ENCODE peak calls at places on chromosomes 12 and 14, in four cellular contexts. K is Karpas-422, J is cardiac fibroblast, R is epithelial cell of esophagus. S is an unnamed sample.

GRCh38 chr12:26870491-26871419 is 37.8 kb upstream of the ITPR2 start:
- DNase-seq in K (no peak), R (peak; percentile 78), J (peak; percentile 91), S (no peak)

GRCh38 chr14:61730756-61731373 is 31.4 kb upstream of the SNAPC1 start:
- DNase-seq in K (peak; percentile 76), J (no peak), R (no peak), S (no peak)

GRCh38 chr12:120224304-120225199 is 23.6 kb upstream of the RPLP0 start:
- DNase-seq in J (peak; percentile 31), R (peak; percentile 53), K (no peak), S (no peak)

GRCh38 chr12:96350982-96351381 is 49.3 kb downstream of the CDK17 start:
- DNase-seq in R (no peak), K (no peak), J (no peak), S (no peak)

GRCh38 chr12:74906224-74906623 is 303.4 kb downstream of the KCNC2 start:
- DNase-seq in R (no peak), K (peak; percentile 57), J (no peak), S (no peak)

GRCh38 chr12:130835436-130835835 is 3.6 kb downstream of the STX2 start:
- DNase-seq in J (no peak), K (no peak), R (no peak), S (no peak)

GRCh38 chr14:29576997-29577396 is 350.6 kb downstream of the PRKD1 start:
- DNase-seq in R (no peak), K (no peak), J (no peak), S (no peak)

GRCh38 chr14:86852530-86852929 is 1140.5 kb downstream of the GALC start:
- DNase-seq in K (no peak), J (peak; percentile 5), R (no peak), S (no peak)

GRCh38 chr12:56635539-56636117 is 5.5 kb upstream of the BAZ2A start:
- DNase-seq in K (no peak), R (no peak), J (no peak), S (no peak)

GRCh38 chr12:109165599-109165998 is 49.2 kb downstream of the ACACB start:
- DNase-seq in R (peak; percentile 52), K (no peak), J (no peak), S (no peak)

GRCh38 chr14:52014601-52015267 is 25.4 kb downstream of the RTRAF start:
- DNase-seq in R (no peak), K (no peak), J (no peak), S (no peak)

GRCh38 chr12:58176296-58176869 is 235.0 kb downstream of the ATP23 start:
- DNase-seq in K (peak; percentile 65), R (peak; percentile 36), J (peak; percentile 55), S (no peak)

GRCh38 chr14:79581912-79582576 is 629.3 kb downstream of the DIO2 start:
- DNase-seq in R (peak; percentile 35), J (no peak), K (no peak), S (no peak)

GRCh38 chr12:29733060-29733459 is 50.7 kb downstream of the TMTC1 start:
- DNase-seq in K (no peak), R (peak; percentile 80), J (no peak), S (no peak)

GRCh38 chr12:93707836-93708235 is 30.7 kb downstream of the CRADD start:
- DNase-seq in J (no peak), K (no peak), R (peak; percentile 75), S (no peak)

GRCh38 chr14:105876829-105877228 is 350.4 kb downstream of the TMEM121 start:
- DNase-seq in J (no peak), K (no peak), R (no peak), S (no peak)

GRCh38 chr12:24944598-24944975 is 4.3 kb downstream of the BCAT1 start:
- DNase-seq in K (no peak), R (no peak), J (no peak), S (no peak)

GRCh38 chr12:24947541-24948451 is 1.1 kb downstream of the BCAT1 start:
- DNase-seq in K (peak; percentile 64), R (no peak), J (no peak), S (no peak)

GRCh38 chr12:24945039-24945438 is 3.9 kb downstream of the BCAT1 start:
- DNase-seq in K (no peak), J (no peak), R (peak; percentile 42), S (no peak)

GRCh38 chr12:24943947-24944597 is 4.8 kb downstream of the BCAT1 start:
- DNase-seq in J (no peak), R (no peak), K (no peak), S (no peak)

DNA sequence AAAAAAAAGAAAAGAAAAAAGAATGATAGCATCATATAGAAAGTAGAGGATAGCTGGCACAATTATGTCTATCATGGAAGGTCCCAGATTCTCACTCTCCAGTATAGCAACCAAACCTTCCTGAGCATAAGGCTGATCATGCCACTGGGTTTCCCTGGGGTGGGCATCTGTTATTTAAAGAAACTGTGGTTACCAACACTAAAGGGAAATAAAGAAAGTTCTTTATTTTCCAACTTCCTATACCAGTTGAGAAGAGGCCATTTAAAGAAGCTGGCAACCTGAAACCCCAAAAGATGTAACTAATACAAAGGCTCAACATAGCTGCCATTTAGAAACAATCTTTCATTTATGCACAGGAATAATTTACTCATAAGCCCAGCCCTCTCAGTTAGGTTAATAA is 3.1 kb downstream of the BCAT1 start:
- DNase-seq in R (no peak), K (no peak), J (no peak), S (no peak)
- H3K4me3 ChIP-seq in R (no peak overlapping the region), K (peak overlapping the region; percentile 81), J (peak overlapping the region; percentile 84), S (no peak overlapping the region)

GRCh38 chr14:69611264-69612013 is at the start of gene SUSD6:
- DNase-seq in R (peak; percentile 89), K (peak; percentile 99), J (peak; percentile 94), S (peak; percentile 71)

GRCh38 chr14:69612014-69612758 is 790 bp downstream of the SUSD6 start:
- DNase-seq in K (peak; percentile 87), J (peak; percentile 28), R (peak; percentile 33), S (no peak)

GRCh38 chr14:69614592-69614991 is 3.2 kb downstream of the SUSD6 start:
- DNase-seq in R (no peak), J (no peak), K (peak; percentile 96), S (no peak)

GRCh38 chr14:69612759-69613145 is 1.4 kb downstream of the SUSD6 start:
- DNase-seq in J (peak; percentile 31), K (no peak), R (peak; percentile 65), S (no peak)

DNA sequence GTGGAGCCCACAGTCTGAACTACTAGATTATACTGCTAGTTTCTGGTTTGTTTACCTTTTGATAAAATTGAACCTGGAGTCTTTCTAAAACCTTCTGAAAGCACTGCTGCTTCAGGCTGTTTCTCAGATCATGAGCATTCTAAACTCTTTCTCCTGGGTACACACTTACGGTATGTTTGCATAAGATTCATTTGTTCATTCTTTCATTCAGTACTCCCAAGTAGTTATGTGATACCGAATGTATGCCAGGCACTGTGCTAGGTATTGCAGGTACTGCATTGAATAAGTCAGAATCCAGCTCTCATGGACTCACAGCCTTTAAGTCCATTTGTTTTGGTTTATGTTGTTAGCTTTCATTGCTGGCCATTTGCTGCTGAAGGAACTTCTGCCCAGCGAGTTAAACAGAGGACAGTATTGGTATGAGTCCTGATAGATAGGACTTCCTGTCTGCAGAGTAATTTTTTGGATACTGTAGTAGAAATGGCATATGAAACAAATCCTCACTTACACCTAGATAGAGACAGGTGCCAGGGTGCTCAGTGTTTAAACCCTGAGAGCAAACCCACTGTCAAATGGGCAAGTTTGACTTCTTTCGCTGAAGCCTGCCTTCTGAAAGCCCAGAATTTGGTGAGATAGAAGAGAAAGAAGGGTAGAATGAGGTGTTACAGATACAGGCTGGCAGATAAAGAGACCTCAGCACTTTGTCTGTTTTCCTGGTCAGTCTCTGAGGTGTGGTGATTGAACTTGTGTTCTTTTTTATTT is 2.1 kb downstream of the SUSD6 start:
- DNase-seq in R (no peak), K (peak; percentile 65), J (no peak), S (no peak)
- H3K4me3 ChIP-seq in R (peak overlapping the region; percentile 79), K (peak overlapping the region; percentile 76), J (peak overlapping the region; percentile 92), S (peak overlapping the region; percentile 90)

DNA sequence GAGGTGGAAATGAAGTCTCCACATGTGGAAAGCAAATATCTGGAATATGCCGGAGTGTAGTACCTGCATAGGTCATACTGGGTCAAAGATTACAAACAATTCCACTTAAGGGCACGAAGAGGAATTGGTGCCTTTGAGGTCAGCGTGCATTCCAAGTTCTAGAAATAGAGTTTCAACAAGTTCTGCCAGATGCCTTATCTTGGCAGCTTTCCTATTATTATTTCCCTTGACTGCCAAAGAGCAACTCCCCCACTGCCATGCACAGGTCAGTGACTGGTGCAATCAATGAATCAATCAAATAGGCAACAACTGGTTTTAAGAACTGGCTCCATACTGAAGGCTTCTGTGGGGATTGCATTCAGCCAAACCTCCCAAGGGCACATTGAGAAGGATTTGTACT is 115.4 kb upstream of the PCED1B start:
- DNase-seq in K (no peak), R (peak; percentile 79), J (peak; percentile 74), S (no peak)
- H3K4me3 ChIP-seq in K (no peak overlapping the region), R (no peak overlapping the region), J (no peak overlapping the region), S (peak overlapping the region; percentile 12)

GRCh38 chr14:74922752-74923401 is at the start of gene RPS6KL1:
- DNase-seq in K (peak; percentile 92), J (peak; percentile 74), R (peak; percentile 85), S (peak; percentile 40)

GRCh38 chr14:74924061-74924460 is 1.0 kb upstream of the RPS6KL1 start:
- DNase-seq in K (no peak), R (no peak), J (no peak), S (no peak)

GRCh38 chr14:74920281-74920680 is 2.8 kb downstream of the RPS6KL1 start:
- DNase-seq in R (no peak), J (no peak), K (no peak), S (no peak)

GRCh38 chr14:74921053-74921620 is 1.9 kb downstream of the RPS6KL1 start:
- DNase-seq in R (no peak), K (no peak), J (no peak), S (no peak)

GRCh38 chr14:74921987-74922751 is 891 bp downstream of the RPS6KL1 start:
- DNase-seq in R (no peak), K (no peak), J (no peak), S (no peak)
- H3K4me3 ChIP-seq in R (peak overlapping the region; percentile 52), K (peak overlapping the region; percentile 72), J (no peak overlapping the region), S (peak overlapping the region; percentile 76)

S was measured in thoracic aorta.